ENCODE peak calls at places on chromosomes 6 and 20, in nine cellular contexts. One of them, this sample, is unnamed. For H3K9me3, the result is how much of the 10 kb centered on the place peaks cover.

GRCh38 chr6:158869010-158869603 is 49.9 kb upstream of the EZR start:
- DNase-seq in tibial artery: peak
- DNase-seq in pancreas: no peak
- DNase-seq in GM23248: no peak
- DNase-seq in body of pancreas: peak
- DNase-seq in MM.1S: no peak
- DNase-seq in adrenal gland: no peak
- DNase-seq in colonic mucosa: no peak
- DNase-seq in IMR-90: no peak
- DNase-seq in this sample: no peak

GRCh38 chr6:105620878-105621277 is 218.0 kb upstream of the PREP start:
- DNase-seq in tibial artery: no peak
- DNase-seq in pancreas: no peak
- DNase-seq in GM23248: peak
- DNase-seq in body of pancreas: no peak
- DNase-seq in MM.1S: no peak
- DNase-seq in adrenal gland: no peak
- DNase-seq in colonic mucosa: no peak
- DNase-seq in IMR-90: peak
- DNase-seq in this sample: no peak

GRCh38 chr6:9412951-9413559 is 977.7 kb upstream of the SLC35B3 start:
- DNase-seq in tibial artery: no peak
- DNase-seq in pancreas: peak
- DNase-seq in GM23248: peak
- DNase-seq in body of pancreas: peak
- DNase-seq in MM.1S: peak
- DNase-seq in adrenal gland: peak
- DNase-seq in colonic mucosa: peak
- DNase-seq in IMR-90: no peak
- DNase-seq in this sample: no peak

GRCh38 chr6:90098025-90098474 is 198.6 kb downstream of the BACH2 start:
- DNase-seq in tibial artery: peak
- DNase-seq in pancreas: no peak
- DNase-seq in GM23248: peak
- DNase-seq in body of pancreas: peak
- DNase-seq in MM.1S: no peak
- DNase-seq in adrenal gland: no peak
- DNase-seq in colonic mucosa: no peak
- DNase-seq in IMR-90: peak
- DNase-seq in this sample: no peak

GRCh38 chr6:69984506-69984905 is 118.2 kb downstream of the COL19A1 start:
- DNase-seq in tibial artery: no peak
- DNase-seq in pancreas: no peak
- DNase-seq in GM23248: no peak
- DNase-seq in body of pancreas: no peak
- DNase-seq in MM.1S: no peak
- DNase-seq in adrenal gland: no peak
- DNase-seq in colonic mucosa: no peak
- DNase-seq in IMR-90: no peak
- DNase-seq in this sample: no peak

GRCh38 chr6:72783667-72784066 is 161.8 kb downstream of the KCNQ5 start:
- DNase-seq in tibial artery: no peak
- DNase-seq in pancreas: no peak
- DNase-seq in GM23248: peak
- DNase-seq in body of pancreas: no peak
- DNase-seq in MM.1S: no peak
- DNase-seq in adrenal gland: no peak
- DNase-seq in colonic mucosa: no peak
- DNase-seq in IMR-90: peak
- DNase-seq in this sample: no peak

GRCh38 chr6:75761489-75761888 is 12.4 kb downstream of the MYO6 start:
- DNase-seq in tibial artery: no peak
- DNase-seq in pancreas: no peak
- DNase-seq in GM23248: no peak
- DNase-seq in body of pancreas: no peak
- DNase-seq in MM.1S: no peak
- DNase-seq in adrenal gland: no peak
- DNase-seq in colonic mucosa: no peak
- DNase-seq in IMR-90: no peak
- DNase-seq in this sample: no peak

GRCh38 chr6:13013681-13014550 is 297.3 kb downstream of the PHACTR1 start:
- DNase-seq in tibial artery: no peak
- DNase-seq in pancreas: peak
- DNase-seq in GM23248: peak
- DNase-seq in body of pancreas: no peak
- DNase-seq in MM.1S: no peak
- DNase-seq in adrenal gland: no peak
- DNase-seq in colonic mucosa: no peak
- DNase-seq in IMR-90: no peak
- DNase-seq in this sample: no peak

GRCh38 chr6:120186080-120186479 is 836.5 kb upstream of the MAN1A1 start:
- DNase-seq in tibial artery: no peak
- DNase-seq in pancreas: no peak
- DNase-seq in GM23248: no peak
- DNase-seq in body of pancreas: no peak
- DNase-seq in MM.1S: no peak
- DNase-seq in adrenal gland: no peak
- DNase-seq in colonic mucosa: no peak
- DNase-seq in IMR-90: no peak
- DNase-seq in this sample: no peak

GRCh38 chr6:141956046-141956761 is 176.5 kb upstream of the GJE1 start:
- DNase-seq in tibial artery: no peak
- DNase-seq in pancreas: peak
- DNase-seq in GM23248: peak
- DNase-seq in body of pancreas: no peak
- DNase-seq in MM.1S: no peak
- DNase-seq in adrenal gland: no peak
- DNase-seq in colonic mucosa: no peak
- DNase-seq in IMR-90: peak
- DNase-seq in this sample: no peak

GRCh38 chr6:141955621-141956020 is 177.1 kb upstream of the GJE1 start:
- DNase-seq in tibial artery: no peak
- DNase-seq in pancreas: no peak
- DNase-seq in GM23248: no peak
- DNase-seq in body of pancreas: no peak
- DNase-seq in MM.1S: no peak
- DNase-seq in adrenal gland: no peak
- DNase-seq in colonic mucosa: no peak
- DNase-seq in IMR-90: no peak
- DNase-seq in this sample: no peak

GRCh38 chr6:141956868-141957267 is 175.9 kb upstream of the GJE1 start:
- DNase-seq in tibial artery: no peak
- DNase-seq in pancreas: no peak
- DNase-seq in GM23248: no peak
- DNase-seq in body of pancreas: no peak
- DNase-seq in MM.1S: no peak
- DNase-seq in adrenal gland: no peak
- DNase-seq in colonic mucosa: no peak
- DNase-seq in IMR-90: no peak
- DNase-seq in this sample: no peak

GRCh38 chr6:141957271-141957670 is 175.5 kb upstream of the GJE1 start:
- DNase-seq in tibial artery: no peak
- DNase-seq in pancreas: no peak
- DNase-seq in GM23248: no peak
- DNase-seq in body of pancreas: no peak
- DNase-seq in MM.1S: no peak
- DNase-seq in adrenal gland: no peak
- DNase-seq in colonic mucosa: no peak
- DNase-seq in IMR-90: no peak
- DNase-seq in this sample: no peak

GRCh38 chr6:141953072-141953471 is 179.7 kb upstream of the GJE1 start:
- DNase-seq in tibial artery: no peak
- DNase-seq in pancreas: no peak
- DNase-seq in GM23248: no peak
- DNase-seq in body of pancreas: no peak
- DNase-seq in MM.1S: no peak
- DNase-seq in adrenal gland: no peak
- DNase-seq in colonic mucosa: no peak
- DNase-seq in IMR-90: no peak
- DNase-seq in this sample: no peak
- H3K9me3 ChIP-seq in tibial artery: under half
- H3K9me3 ChIP-seq in pancreas: under half
- H3K9me3 ChIP-seq in GM23248: under half
- H3K9me3 ChIP-seq in body of pancreas: under half
- H3K9me3 ChIP-seq in MM.1S: under half
- H3K9me3 ChIP-seq in adrenal gland: under half
- H3K9me3 ChIP-seq in colonic mucosa: under half
- H3K9me3 ChIP-seq in IMR-90: under half
- H3K9me3 ChIP-seq in this sample: under half

GRCh38 chr6:28737750-28738395 is 185.9 kb downstream of the TRIM27 start:
- DNase-seq in tibial artery: no peak
- DNase-seq in pancreas: no peak
- DNase-seq in GM23248: no peak
- DNase-seq in body of pancreas: no peak
- DNase-seq in MM.1S: no peak
- DNase-seq in adrenal gland: no peak
- DNase-seq in colonic mucosa: no peak
- DNase-seq in IMR-90: no peak
- DNase-seq in this sample: no peak

GRCh38 chr6:28738396-28738765 is 185.4 kb downstream of the TRIM27 start:
- DNase-seq in tibial artery: no peak
- DNase-seq in pancreas: no peak
- DNase-seq in GM23248: no peak
- DNase-seq in body of pancreas: no peak
- DNase-seq in MM.1S: no peak
- DNase-seq in adrenal gland: no peak
- DNase-seq in colonic mucosa: no peak
- DNase-seq in IMR-90: no peak
- DNase-seq in this sample: no peak

GRCh38 chr6:28732052-28732451 is 191.7 kb downstream of the TRIM27 start:
- DNase-seq in tibial artery: no peak
- DNase-seq in pancreas: no peak
- DNase-seq in GM23248: no peak
- DNase-seq in body of pancreas: no peak
- DNase-seq in MM.1S: no peak
- DNase-seq in adrenal gland: no peak
- DNase-seq in colonic mucosa: no peak
- DNase-seq in IMR-90: no peak
- DNase-seq in this sample: no peak

GRCh38 chr6:28736121-28736520 is 187.7 kb downstream of the TRIM27 start:
- DNase-seq in tibial artery: no peak
- DNase-seq in pancreas: no peak
- DNase-seq in GM23248: no peak
- DNase-seq in body of pancreas: no peak
- DNase-seq in MM.1S: no peak
- DNase-seq in adrenal gland: no peak
- DNase-seq in colonic mucosa: no peak
- DNase-seq in IMR-90: no peak
- DNase-seq in this sample: no peak

DNA sequence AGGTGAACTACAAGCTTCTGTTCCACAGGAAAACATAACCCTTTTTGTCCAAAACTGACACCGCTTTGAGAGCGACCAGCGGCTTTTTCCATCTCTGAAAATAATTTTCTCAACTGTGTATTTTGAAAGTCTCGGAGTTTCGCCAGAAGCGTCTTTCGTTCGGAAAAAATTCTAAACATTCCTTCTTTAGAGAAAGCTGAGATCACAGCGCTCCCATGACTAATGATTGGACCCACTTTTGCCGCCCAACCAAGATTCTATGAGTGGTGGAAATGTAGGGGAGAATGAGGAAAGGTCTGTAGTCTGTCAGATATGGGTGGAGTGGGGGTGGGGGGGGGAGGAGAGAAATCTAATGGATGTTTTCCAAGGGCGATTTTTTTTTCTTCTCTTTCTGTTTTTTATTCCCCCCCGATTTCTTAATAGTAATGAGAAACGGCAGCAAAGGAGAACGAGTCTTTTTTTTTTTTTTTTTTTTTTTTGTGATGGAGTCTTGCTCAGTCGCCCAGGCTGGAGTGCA is 189.3 kb downstream of the TRIM27 start:
- DNase-seq in tibial artery: no peak
- DNase-seq in pancreas: no peak
- DNase-seq in GM23248: peak
- DNase-seq in body of pancreas: no peak
- DNase-seq in MM.1S: no peak
- DNase-seq in adrenal gland: no peak
- DNase-seq in colonic mucosa: no peak
- DNase-seq in IMR-90: no peak
- DNase-seq in this sample: no peak
- H3K9me3 ChIP-seq in tibial artery: under half
- H3K9me3 ChIP-seq in pancreas: under half
- H3K9me3 ChIP-seq in GM23248: under half
- H3K9me3 ChIP-seq in body of pancreas: under half
- H3K9me3 ChIP-seq in MM.1S: under half
- H3K9me3 ChIP-seq in adrenal gland: under half
- H3K9me3 ChIP-seq in colonic mucosa: under half
- H3K9me3 ChIP-seq in IMR-90: under half
- H3K9me3 ChIP-seq in this sample: under half

GRCh38 chr20:44728835-44729342 is 13.7 kb downstream of the CCN5 start:
- DNase-seq in tibial artery: peak
- DNase-seq in pancreas: no peak
- DNase-seq in GM23248: peak
- DNase-seq in body of pancreas: peak
- DNase-seq in MM.1S: no peak
- DNase-seq in adrenal gland: peak
- DNase-seq in colonic mucosa: no peak
- DNase-seq in IMR-90: peak
- DNase-seq in this sample: no peak

GRCh38 chr20:44732327-44732726 is 13.3 kb upstream of the KCNK15 start:
- DNase-seq in tibial artery: no peak
- DNase-seq in pancreas: no peak
- DNase-seq in GM23248: peak
- DNase-seq in body of pancreas: no peak
- DNase-seq in MM.1S: no peak
- DNase-seq in adrenal gland: no peak
- DNase-seq in colonic mucosa: no peak
- DNase-seq in IMR-90: no peak
- DNase-seq in this sample: no peak

GRCh38 chr20:44730441-44730840 is 15.2 kb upstream of the KCNK15 start:
- DNase-seq in tibial artery: no peak
- DNase-seq in pancreas: no peak
- DNase-seq in GM23248: peak
- DNase-seq in body of pancreas: no peak
- DNase-seq in MM.1S: no peak
- DNase-seq in adrenal gland: no peak
- DNase-seq in colonic mucosa: no peak
- DNase-seq in IMR-90: peak
- DNase-seq in this sample: no peak

GRCh38 chr20:44733341-44734069 is 12.2 kb upstream of the KCNK15 start:
- DNase-seq in tibial artery: peak
- DNase-seq in pancreas: peak
- DNase-seq in GM23248: peak
- DNase-seq in body of pancreas: peak
- DNase-seq in MM.1S: peak
- DNase-seq in adrenal gland: peak
- DNase-seq in colonic mucosa: peak
- DNase-seq in IMR-90: peak
- DNase-seq in this sample: peak

GRCh38 chr20:44731657-44732056 is 14.0 kb upstream of the KCNK15 start:
- DNase-seq in tibial artery: no peak
- DNase-seq in pancreas: no peak
- DNase-seq in GM23248: no peak
- DNase-seq in body of pancreas: no peak
- DNase-seq in MM.1S: no peak
- DNase-seq in adrenal gland: peak
- DNase-seq in colonic mucosa: no peak
- DNase-seq in IMR-90: no peak
- DNase-seq in this sample: no peak
- H3K9me3 ChIP-seq in tibial artery: under half
- H3K9me3 ChIP-seq in pancreas: under half
- H3K9me3 ChIP-seq in GM23248: under half
- H3K9me3 ChIP-seq in body of pancreas: under half
- H3K9me3 ChIP-seq in MM.1S: under half
- H3K9me3 ChIP-seq in adrenal gland: under half
- H3K9me3 ChIP-seq in colonic mucosa: under half
- H3K9me3 ChIP-seq in IMR-90: under half
- H3K9me3 ChIP-seq in this sample: under half

GRCh38 chr6:164812706-164813105 is 496.7 kb downstream of the C6orf118 start:
- DNase-seq in tibial artery: no peak
- DNase-seq in pancreas: no peak
- DNase-seq in GM23248: no peak
- DNase-seq in body of pancreas: no peak
- DNase-seq in MM.1S: no peak
- DNase-seq in adrenal gland: no peak
- DNase-seq in colonic mucosa: no peak
- DNase-seq in IMR-90: no peak
- DNase-seq in this sample: no peak
- H3K9me3 ChIP-seq in tibial artery: under half
- H3K9me3 ChIP-seq in pancreas: under half
- H3K9me3 ChIP-seq in GM23248: under half
- H3K9me3 ChIP-seq in body of pancreas: under half
- H3K9me3 ChIP-seq in MM.1S: under half
- H3K9me3 ChIP-seq in adrenal gland: under half
- H3K9me3 ChIP-seq in colonic mucosa: under half
- H3K9me3 ChIP-seq in IMR-90: under half
- H3K9me3 ChIP-seq in this sample: under half

This sample was measured in T-helper 17 cell.